ENCODE peak calls at places on chromosomes 3 and 15, in ten cellular contexts. H, B, O, W, G, M, F, V, J and Q are unnamed samples. For H3K9me3, the result is how much of the 10 kb centered on the place peaks cover.

GRCh38 chr3:184156522-184156955 is 1.4 kb downstream of the DVL3 start:
- DNase-seq in W (no peak), G (peak), H (no peak), M (peak), B (no peak), V (no peak), F (peak), O (peak), J (peak), Q (peak)

GRCh38 chr3:115212615-115213014 is 65.5 kb upstream of the ZBTB20 start:
- DNase-seq in G (no peak), H (no peak), W (no peak), V (no peak), F (no peak), O (no peak), B (no peak), J (no peak), M (no peak), Q (no peak)

GRCh38 chr3:67704322-67704721 is 49.9 kb upstream of the SUCLG2 start:
- DNase-seq in W (no peak), J (no peak), G (no peak), M (no peak), B (no peak), O (no peak), F (no peak), H (no peak), V (no peak), Q (no peak)

GRCh38 chr3:52844290-52844985 is 9.6 kb upstream of the MUSTN1 start:
- DNase-seq in W (peak), V (no peak), H (no peak), O (no peak), M (no peak), G (no peak), B (no peak), F (no peak), J (no peak), Q (no peak)

GRCh38 chr3:141797167-141797773 is 34.1 kb downstream of the GRK7 start:
- DNase-seq in G (peak), W (peak), J (no peak), B (no peak), V (peak), H (peak), F (peak), O (peak), M (peak), Q (no peak)

GRCh38 chr15:77402740-77403379 is 17.0 kb downstream of the PEAK1 start:
- DNase-seq in O (no peak), W (no peak), M (no peak), H (no peak), F (no peak), V (no peak), B (no peak), G (peak), J (no peak), Q (peak)

GRCh38 chr3:96169111-96169510 is 645.3 kb upstream of the EPHA6 start:
- DNase-seq in M (no peak), V (no peak), G (no peak), W (peak), J (no peak), B (no peak), H (no peak), F (no peak), O (no peak), Q (no peak)

GRCh38 chr3:38036286-38036685 is 2.7 kb upstream of the DLEC1 start:
- DNase-seq in W (no peak), F (no peak), J (no peak), V (no peak), G (no peak), H (no peak), M (no peak), B (no peak), O (no peak), Q (no peak)

GRCh38 chr3:45870099-45870498 is 16.2 kb upstream of the CCR9 start:
- DNase-seq in G (no peak), B (no peak), V (peak), M (no peak), J (no peak), W (no peak), H (no peak), F (no peak), O (no peak), Q (no peak)

GRCh38 chr3:102181202-102181920 is 253.5 kb upstream of the ZPLD1 start:
- DNase-seq in W (no peak), V (no peak), J (peak), O (no peak), G (peak), B (no peak), H (no peak), M (no peak), F (no peak), Q (peak)

DNA sequence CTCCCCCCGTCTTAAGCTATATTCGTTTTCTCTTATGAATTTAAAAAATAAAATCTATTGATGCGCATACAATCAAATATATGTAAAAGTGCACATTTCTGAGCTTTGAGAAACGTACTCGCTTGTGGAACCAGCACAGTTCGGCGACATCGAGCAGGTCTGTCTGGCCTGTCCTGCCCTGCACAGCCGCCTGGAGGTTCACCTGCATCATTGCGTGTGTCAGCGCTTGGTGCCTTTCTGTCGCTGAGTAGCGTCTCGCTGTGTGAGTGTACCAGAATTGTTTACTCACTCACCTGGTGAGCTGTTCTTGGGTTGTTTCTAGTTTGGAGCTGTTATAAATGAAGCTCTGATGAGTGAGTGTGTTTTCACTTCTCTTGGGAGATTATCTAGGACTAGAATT is 104.0 kb downstream of the VGLL4 start:
- DNase-seq in H (no peak), J (no peak), O (no peak), V (no peak), F (no peak), W (no peak), M (no peak), B (no peak), G (no peak), Q (no peak)
- H3K4me3 ChIP-seq in H (no peak), J (no peak), O (no peak), V (no peak), F (no peak), W (no peak), M (no peak), B (no peak), G (no peak), Q (no peak)

GRCh38 chr3:494190-494589 is 297.6 kb downstream of the CHL1 start:
- DNase-seq in M (no peak), H (no peak), J (no peak), O (no peak), W (no peak), V (no peak), B (no peak), F (no peak), G (no peak), Q (no peak)

GRCh38 chr3:487580-487979 is 291.0 kb downstream of the CHL1 start:
- DNase-seq in G (no peak), W (no peak), M (no peak), J (no peak), B (no peak), V (no peak), O (no peak), F (no peak), H (no peak), Q (no peak)

GRCh38 chr3:492586-493296 is 296.2 kb downstream of the CHL1 start:
- DNase-seq in M (no peak), G (no peak), V (no peak), B (no peak), H (no peak), W (no peak), O (no peak), J (no peak), F (no peak), Q (no peak)
- H3K9me3 ChIP-seq in M (under half), G (under half), V (under half), B (under half), H (under half), W (under half), O (under half), J (under half), F (under half), Q (under half)

GRCh38 chr3:188389711-188390346 is 235.9 kb downstream of the LPP start:
- DNase-seq in W (no peak), B (no peak), H (no peak), M (peak), O (peak), G (no peak), V (no peak), J (no peak), F (no peak), Q (no peak)
- H3K4me3 ChIP-seq in W (no peak), B (no peak), H (no peak), M (no peak), O (no peak), G (no peak), V (no peak), J (no peak), F (no peak), Q (no peak)

DNA sequence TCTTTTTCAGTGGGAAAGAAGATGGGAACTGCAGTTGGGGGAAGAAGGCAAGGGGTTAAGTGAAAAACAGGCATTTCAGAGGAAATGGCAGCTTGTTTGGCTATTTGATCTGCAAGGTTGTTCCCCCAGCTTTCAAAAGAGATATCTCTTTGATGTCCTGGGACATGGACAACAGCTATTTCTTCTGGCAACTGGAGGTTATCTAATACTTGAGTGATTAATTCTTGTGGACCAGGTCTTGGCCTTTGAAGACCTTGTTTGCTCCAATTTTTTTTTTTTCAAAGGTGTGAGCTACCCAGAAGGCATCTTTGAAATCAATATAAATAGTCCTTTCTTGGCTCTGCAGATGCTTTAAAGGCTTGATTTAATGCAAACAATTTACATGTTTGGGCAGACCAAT is 51.5 kb downstream of the KATNBL1 start:
- DNase-seq in V (no peak), M (no peak), G (no peak), W (no peak), F (no peak), H (no peak), B (no peak), J (no peak), O (no peak), Q (no peak)
- H3K9me3 ChIP-seq in V (under half), M (under half), G (under half), W (half or more), F (under half), H (under half), B (half or more), J (under half), O (under half), Q (under half)